ENCODE peak calls at places on chromosomes 1 and 21, in five cellular contexts. G, P, E, U and D are unnamed samples. For H3K4me1, the result is how much of the 10 kb centered on the place peaks cover.

GRCh38 chr1:204602871-204603542 is 82.5 kb downstream of the LRRN2 start:
- DNase-seq in E (no peak), G (no peak), P (no peak), U (no peak), D (no peak)

GRCh38 chr1:228429007-228429406 is 12.3 kb upstream of the TRIM17 start:
- DNase-seq in G (no peak), P (no peak), U (no peak), E (no peak), D (no peak)

GRCh38 chr1:41355761-41356160 is 5.5 kb upstream of the FOXO6 start:
- DNase-seq in E (no peak), U (no peak), G (no peak), P (peak), D (no peak)

GRCh38 chr1:15620155-15620545 is 2.9 kb downstream of the DDI2 start:
- DNase-seq in U (no peak), E (no peak), G (no peak), P (no peak), D (no peak)

GRCh38 chr1:37028981-37029617 is 5.2 kb downstream of the GRIK3 start:
- DNase-seq in P (no peak), U (no peak), E (no peak), G (no peak), D (no peak)

GRCh38 chr1:23903754-23904153 is 9.4 kb downstream of the CNR2 start:
- DNase-seq in G (no peak), P (no peak), E (no peak), U (no peak), D (no peak)

GRCh38 chr1:244054924-244055263 is 3.8 kb downstream of the ZBTB18 start:
- DNase-seq in U (no peak), G (no peak), E (no peak), P (no peak), D (no peak)

GRCh38 chr1:202348005-202348508 is 442 bp upstream of the PPP1R12B start:
- DNase-seq in P (no peak), E (no peak), U (no peak), G (no peak), D (no peak)

GRCh38 chr1:42157667-42158066 is 4.5 kb downstream of the GUCA2B start:
- DNase-seq in P (no peak), E (peak), G (no peak), U (no peak), D (no peak)

GRCh38 chr1:50969611-50970507 is at the start of gene CDKN2C:
- DNase-seq in G (no peak), P (peak), E (peak), U (peak), D (peak)

DNA sequence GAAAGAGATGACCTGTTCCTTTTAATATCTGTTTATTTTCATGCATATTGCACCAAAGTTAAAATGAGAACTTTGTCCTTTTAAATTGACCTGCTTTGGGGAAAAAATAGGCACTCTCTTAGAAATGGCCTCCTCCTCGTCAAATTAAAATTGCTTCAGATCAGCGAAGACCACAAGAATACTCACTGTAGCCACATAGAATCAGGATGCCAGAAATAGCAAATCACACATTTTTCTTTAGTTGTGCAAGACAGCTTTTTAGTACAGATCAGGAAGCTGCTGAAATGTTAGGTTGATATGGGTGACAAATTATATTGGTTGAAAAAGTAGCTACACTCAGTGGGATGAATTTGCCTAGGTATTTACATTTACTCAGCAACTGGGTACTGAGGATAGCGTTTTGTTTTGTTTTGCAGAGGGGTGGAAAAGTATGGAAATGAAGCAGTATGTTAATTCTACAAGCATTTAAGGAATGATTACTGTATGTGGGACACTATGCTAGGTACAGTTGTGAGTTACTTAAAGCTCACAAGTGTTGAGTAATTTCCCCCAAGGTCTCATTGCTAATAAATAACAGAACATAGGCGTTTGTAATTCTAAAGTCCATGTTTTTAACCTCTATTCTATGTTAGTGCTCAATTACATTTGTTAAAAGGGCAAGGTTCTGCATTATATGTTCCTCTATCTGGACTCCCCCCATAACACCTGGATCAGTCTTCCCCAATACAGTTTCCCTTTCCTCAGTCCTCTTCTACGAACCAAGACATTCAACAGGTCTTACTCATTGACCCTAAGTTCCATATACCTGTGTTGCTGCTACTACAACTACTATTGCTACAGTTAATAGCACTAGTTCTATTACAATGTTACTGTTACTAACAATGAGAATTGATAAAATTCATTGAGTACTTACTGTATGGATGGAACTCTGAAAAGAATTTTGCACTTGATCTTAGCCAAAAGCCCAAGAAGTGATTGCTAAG is 99.4 kb upstream of the S1PR1 start:
- DNase-seq in P (no peak), U (no peak), G (no peak), E (peak), D (no peak)
- H3K4me1 ChIP-seq in P (under half), U (under half), G (under half), E (half or more), D (under half)

GRCh38 chr21:46188226-46189212 is 4.3 kb upstream of the SPATC1L start:
- DNase-seq in U (peak), P (no peak), E (peak), G (peak), D (no peak)
- H3K4me3 ChIP-seq in U (no peak), P (no peak), E (no peak), G (no peak), D (no peak)

GRCh38 chr1:184329962-184330868 is 56.6 kb upstream of the C1orf21 start:
- DNase-seq in U (peak), G (no peak), P (no peak), E (no peak), D (no peak)
- H2AFZ ChIP-seq in U (no peak), G (peak), P (no peak), E (no peak), D (no peak)

GRCh38 chr1:109816975-109817535 is 53.3 kb upstream of the EPS8L3 start:
- DNase-seq in G (no peak), U (no peak), E (no peak), P (no peak), D (no peak)
- H3K4me1 ChIP-seq in G (under half), U (under half), E (under half), P (under half), D (under half)